ENCODE peak calls at places on chromosomes 6 and 20, in seven cellular contexts. One of them, this sample, is unnamed. For H4K20me1, the result is how much of the 10 kb centered on the place peaks cover.

GRCh38 chr6:117933471-117933870 is 26.4 kb downstream of the SLC35F1 start:
- DNase-seq in HCT116: no peak
- DNase-seq in H1: no peak
- DNase-seq in K562: no peak
- DNase-seq in endothelial cell of umbilical vein: no peak
- DNase-seq in HepG2: no peak
- DNase-seq in GM12878: no peak
- DNase-seq in this sample: no peak

GRCh38 chr6:43386492-43386891 is 17.0 kb upstream of the ZNF318 start:
- DNase-seq in HCT116: no peak
- DNase-seq in H1: no peak
- DNase-seq in K562: no peak
- DNase-seq in endothelial cell of umbilical vein: peak
- DNase-seq in HepG2: peak
- DNase-seq in GM12878: no peak
- DNase-seq in this sample: peak

GRCh38 chr20:47489448-47489872 is 12.2 kb upstream of the NCOA3 start:
- DNase-seq in HCT116: no peak
- DNase-seq in H1: no peak
- DNase-seq in K562: no peak
- DNase-seq in endothelial cell of umbilical vein: no peak
- DNase-seq in HepG2: no peak
- DNase-seq in GM12878: no peak
- DNase-seq in this sample: no peak

GRCh38 chr20:11796041-11796440 is 121.7 kb upstream of the BTBD3 start:
- DNase-seq in HCT116: no peak
- DNase-seq in H1: no peak
- DNase-seq in K562: no peak
- DNase-seq in endothelial cell of umbilical vein: peak
- DNase-seq in HepG2: no peak
- DNase-seq in GM12878: no peak
- DNase-seq in this sample: peak

GRCh38 chr20:51624157-51624731 is 81.7 kb upstream of the NFATC2 start:
- DNase-seq in HCT116: peak
- DNase-seq in H1: peak
- DNase-seq in K562: peak
- DNase-seq in endothelial cell of umbilical vein: peak
- DNase-seq in HepG2: peak
- DNase-seq in GM12878: no peak
- DNase-seq in this sample: peak

GRCh38 chr20:44690781-44691423 is 24.3 kb upstream of the CCN5 start:
- DNase-seq in HCT116: no peak
- DNase-seq in H1: no peak
- DNase-seq in K562: no peak
- DNase-seq in endothelial cell of umbilical vein: no peak
- DNase-seq in HepG2: no peak
- DNase-seq in GM12878: no peak
- DNase-seq in this sample: no peak

GRCh38 chr20:8212286-8212685 is 80.2 kb downstream of the PLCB1 start:
- DNase-seq in HCT116: no peak
- DNase-seq in H1: no peak
- DNase-seq in K562: no peak
- DNase-seq in endothelial cell of umbilical vein: peak
- DNase-seq in HepG2: no peak
- DNase-seq in GM12878: no peak
- DNase-seq in this sample: peak

GRCh38 chr6:143060354-143060805 is 309 bp upstream of the AIG1 start:
- DNase-seq in HCT116: peak
- DNase-seq in H1: peak
- DNase-seq in K562: peak
- DNase-seq in endothelial cell of umbilical vein: peak
- DNase-seq in HepG2: peak
- DNase-seq in GM12878: peak
- DNase-seq in this sample: peak

GRCh38 chr6:28858963-28859362 is 64.8 kb downstream of the TRIM27 start:
- DNase-seq in HCT116: no peak
- DNase-seq in H1: no peak
- DNase-seq in K562: no peak
- DNase-seq in endothelial cell of umbilical vein: no peak
- DNase-seq in HepG2: no peak
- DNase-seq in GM12878: no peak
- DNase-seq in this sample: no peak

GRCh38 chr6:21505574-21505990 is 88.0 kb upstream of the SOX4 start:
- DNase-seq in HCT116: no peak
- DNase-seq in H1: no peak
- DNase-seq in K562: no peak
- DNase-seq in endothelial cell of umbilical vein: no peak
- DNase-seq in HepG2: peak
- DNase-seq in GM12878: no peak
- DNase-seq in this sample: no peak

GRCh38 chr6:1608976-1609661 is 596 bp upstream of the FOXC1 start:
- DNase-seq in HCT116: no peak
- DNase-seq in H1: no peak
- DNase-seq in K562: no peak
- DNase-seq in endothelial cell of umbilical vein: peak
- DNase-seq in HepG2: no peak
- DNase-seq in GM12878: no peak
- DNase-seq in this sample: peak

GRCh38 chr6:129586815-129587214 is 123.2 kb downstream of the ARHGAP18 start:
- DNase-seq in HCT116: no peak
- DNase-seq in H1: no peak
- DNase-seq in K562: no peak
- DNase-seq in endothelial cell of umbilical vein: no peak
- DNase-seq in HepG2: no peak
- DNase-seq in GM12878: no peak
- DNase-seq in this sample: peak

GRCh38 chr20:48563191-48563884 is 264.5 kb downstream of the PREX1 start:
- DNase-seq in HCT116: no peak
- DNase-seq in H1: no peak
- DNase-seq in K562: no peak
- DNase-seq in endothelial cell of umbilical vein: no peak
- DNase-seq in HepG2: no peak
- DNase-seq in GM12878: no peak
- DNase-seq in this sample: no peak

GRCh38 chr20:47058236-47058635 is 163.6 kb downstream of the EYA2 start:
- DNase-seq in HCT116: no peak
- DNase-seq in H1: no peak
- DNase-seq in K562: no peak
- DNase-seq in endothelial cell of umbilical vein: no peak
- DNase-seq in HepG2: no peak
- DNase-seq in GM12878: no peak
- DNase-seq in this sample: no peak

GRCh38 chr20:24462461-24463010 is 6.9 kb upstream of the SYNDIG1 start:
- DNase-seq in HCT116: no peak
- DNase-seq in H1: no peak
- DNase-seq in K562: no peak
- DNase-seq in endothelial cell of umbilical vein: no peak
- DNase-seq in HepG2: no peak
- DNase-seq in GM12878: no peak
- DNase-seq in this sample: no peak

GRCh38 chr6:113980937-113981554 is 10.1 kb upstream of the HDAC2 start:
- DNase-seq in HCT116: no peak
- DNase-seq in H1: no peak
- DNase-seq in K562: peak
- DNase-seq in endothelial cell of umbilical vein: peak
- DNase-seq in HepG2: peak
- DNase-seq in GM12878: no peak
- DNase-seq in this sample: peak

GRCh38 chr6:126039284-126039683 is 52.9 kb downstream of the TRMT11 start:
- DNase-seq in HCT116: no peak
- DNase-seq in H1: no peak
- DNase-seq in K562: no peak
- DNase-seq in endothelial cell of umbilical vein: no peak
- DNase-seq in HepG2: no peak
- DNase-seq in GM12878: no peak
- DNase-seq in this sample: peak

GRCh38 chr20:2871555-2872303 is 1.6 kb upstream of the PTPRA start:
- DNase-seq in HCT116: no peak
- DNase-seq in H1: no peak
- DNase-seq in K562: peak
- DNase-seq in endothelial cell of umbilical vein: no peak
- DNase-seq in HepG2: peak
- DNase-seq in GM12878: no peak
- DNase-seq in this sample: no peak

GRCh38 chr6:46051962-46052361 is 36.3 kb upstream of the CLIC5 start:
- DNase-seq in HCT116: no peak
- DNase-seq in H1: no peak
- DNase-seq in K562: no peak
- DNase-seq in endothelial cell of umbilical vein: no peak
- DNase-seq in HepG2: no peak
- DNase-seq in GM12878: no peak
- DNase-seq in this sample: no peak

GRCh38 chr20:35600176-35600995 is 15.2 kb upstream of the SPAG4 start:
- DNase-seq in HCT116: no peak
- DNase-seq in H1: no peak
- DNase-seq in K562: peak
- DNase-seq in endothelial cell of umbilical vein: no peak
- DNase-seq in HepG2: no peak
- DNase-seq in GM12878: no peak
- DNase-seq in this sample: no peak

GRCh38 chr20:34420146-34420545 is 57.1 kb downstream of the ITCH start:
- DNase-seq in HCT116: no peak
- DNase-seq in H1: no peak
- DNase-seq in K562: no peak
- DNase-seq in endothelial cell of umbilical vein: peak
- DNase-seq in HepG2: no peak
- DNase-seq in GM12878: no peak
- DNase-seq in this sample: peak

GRCh38 chr6:170255426-170256125 is 35.3 kb downstream of the DLL1 start:
- DNase-seq in HCT116: no peak
- DNase-seq in H1: no peak
- DNase-seq in K562: no peak
- DNase-seq in endothelial cell of umbilical vein: no peak
- DNase-seq in HepG2: no peak
- DNase-seq in GM12878: no peak
- DNase-seq in this sample: no peak

GRCh38 chr6:76043690-76044089 is 28.8 kb downstream of the IMPG1 start:
- DNase-seq in HCT116: no peak
- DNase-seq in H1: no peak
- DNase-seq in K562: no peak
- DNase-seq in endothelial cell of umbilical vein: no peak
- DNase-seq in HepG2: no peak
- DNase-seq in GM12878: no peak
- DNase-seq in this sample: no peak

GRCh38 chr6:148109732-148110131 is 232.9 kb upstream of the SASH1 start:
- DNase-seq in HCT116: no peak
- DNase-seq in H1: no peak
- DNase-seq in K562: no peak
- DNase-seq in endothelial cell of umbilical vein: no peak
- DNase-seq in HepG2: no peak
- DNase-seq in GM12878: no peak
- DNase-seq in this sample: no peak

GRCh38 chr20:36819662-36820061 is 46.1 kb upstream of the DSN1 start:
- DNase-seq in HCT116: no peak
- DNase-seq in H1: no peak
- DNase-seq in K562: no peak
- DNase-seq in endothelial cell of umbilical vein: no peak
- DNase-seq in HepG2: no peak
- DNase-seq in GM12878: no peak
- DNase-seq in this sample: no peak

GRCh38 chr20:1466211-1467081 is at the start of gene NSFL1C:
- DNase-seq in HCT116: peak
- DNase-seq in H1: peak
- DNase-seq in K562: peak
- DNase-seq in endothelial cell of umbilical vein: peak
- DNase-seq in HepG2: peak
- DNase-seq in GM12878: peak
- DNase-seq in this sample: peak
- TF ChIP-seq POLR2A in HCT116: peak
- TF ChIP-seq POLR2A in H1: peak
- TF ChIP-seq POLR2A in K562: peak
- TF ChIP-seq POLR2A in endothelial cell of umbilical vein: peak
- TF ChIP-seq POLR2A in HepG2: peak
- TF ChIP-seq POLR2A in GM12878: peak
- TF ChIP-seq POLR2A in this sample: peak

GRCh38 chr6:11374036-11375010 is 141.9 kb upstream of the NEDD9 start:
- DNase-seq in HCT116: no peak
- DNase-seq in H1: no peak
- DNase-seq in K562: no peak
- DNase-seq in endothelial cell of umbilical vein: no peak
- DNase-seq in HepG2: peak
- DNase-seq in GM12878: peak
- DNase-seq in this sample: no peak
- H4K20me1 ChIP-seq in HCT116: under half
- H4K20me1 ChIP-seq in H1: under half
- H4K20me1 ChIP-seq in K562: under half
- H4K20me1 ChIP-seq in endothelial cell of umbilical vein: under half
- H4K20me1 ChIP-seq in HepG2: under half
- H4K20me1 ChIP-seq in GM12878: under half
- H4K20me1 ChIP-seq in this sample: under half

DNA sequence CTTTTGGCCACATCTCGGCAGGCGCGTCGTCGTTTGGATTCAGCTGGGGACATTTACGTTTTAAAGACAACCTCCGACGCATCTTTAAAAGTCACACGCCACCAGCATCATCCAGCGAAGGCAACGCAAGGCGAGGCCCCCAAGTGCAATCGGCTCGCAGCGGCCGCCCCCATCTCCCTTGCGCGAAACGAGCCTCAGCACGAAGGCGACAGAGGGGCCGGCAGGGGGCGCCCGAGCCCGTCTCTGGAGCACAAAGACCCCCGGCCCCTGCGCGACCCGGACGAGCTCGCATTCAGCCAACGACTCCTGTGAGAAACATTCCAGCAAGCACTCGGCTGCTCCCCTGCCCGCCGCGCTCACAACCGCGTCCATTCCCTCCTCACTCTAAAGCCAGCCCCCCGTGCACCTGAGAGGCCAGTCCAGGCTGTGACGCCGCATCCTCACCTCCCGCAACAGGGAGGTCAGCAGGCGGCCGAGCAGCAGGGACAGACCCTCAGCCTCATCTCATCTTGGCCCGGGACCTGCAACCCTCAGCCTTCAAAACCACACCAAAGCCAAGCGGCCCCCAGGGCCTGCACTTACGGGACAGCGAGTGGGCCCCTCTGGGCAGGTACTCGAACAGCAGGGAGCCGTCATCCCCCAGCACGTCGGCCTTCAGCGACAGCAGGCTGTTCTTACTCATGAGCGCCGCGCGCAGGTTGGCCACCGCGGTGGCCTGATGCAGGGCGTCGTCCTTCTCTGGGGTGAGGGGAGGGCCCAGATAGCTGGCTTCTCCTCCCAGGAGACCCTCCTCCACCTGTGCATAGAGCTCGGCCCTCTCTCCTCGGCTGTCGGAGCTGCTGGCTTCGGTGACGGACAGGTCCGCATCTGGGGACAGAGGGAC is 35.8 kb downstream of the SLC2A4RG start:
- DNase-seq in HCT116: no peak
- DNase-seq in H1: no peak
- DNase-seq in K562: peak
- DNase-seq in endothelial cell of umbilical vein: peak
- DNase-seq in HepG2: no peak
- DNase-seq in GM12878: no peak
- DNase-seq in this sample: peak
- TF ChIP-seq POLR2A in HCT116: no peak
- TF ChIP-seq POLR2A in H1: no peak
- TF ChIP-seq POLR2A in K562: no peak
- TF ChIP-seq POLR2A in endothelial cell of umbilical vein: no peak
- TF ChIP-seq POLR2A in HepG2: no peak
- TF ChIP-seq POLR2A in GM12878: no peak
- TF ChIP-seq POLR2A in this sample: no peak

GRCh38 chr20:62136283-62137091 is 6.7 kb downstream of the PSMA7 start:
- DNase-seq in HCT116: peak
- DNase-seq in H1: no peak
- DNase-seq in K562: no peak
- DNase-seq in endothelial cell of umbilical vein: peak
- DNase-seq in HepG2: peak
- DNase-seq in GM12878: no peak
- DNase-seq in this sample: peak
- H4K20me1 ChIP-seq in HCT116: under half
- H4K20me1 ChIP-seq in H1: under half
- H4K20me1 ChIP-seq in K562: under half
- H4K20me1 ChIP-seq in endothelial cell of umbilical vein: under half
- H4K20me1 ChIP-seq in HepG2: under half
- H4K20me1 ChIP-seq in GM12878: under half
- H4K20me1 ChIP-seq in this sample: half or more

This sample was measured in IMR-90.